ENCODE peak calls at places on chromosomes 16 and 17, in six cellular contexts. F is heart right ventricle, H is hepatocyte, E is MM.1S, Y is WTC11, U is ascending aorta. O is an unnamed sample.

GRCh38 chr17:2354311-2354710 is 17.0 kb downstream of the SGSM2 start:
- DNase-seq in F (no peak), H (no peak), E (no peak), Y (no peak), U (no peak), O (no peak)

GRCh38 chr17:7176870-7177209 is 2.3 kb downstream of the ASGR1 start:
- DNase-seq in F (no peak), H (peak; percentile 62), E (no peak), Y (peak; percentile 37), U (no peak), O (peak; percentile 18)

GRCh38 chr17:68314916-68315535 is 23.7 kb downstream of the ARSG start:
- DNase-seq in F (no peak), H (no peak), E (no peak), Y (no peak), U (no peak), O (no peak)

GRCh38 chr17:72110953-72111339 is 9.9 kb upstream of the SOX9 start:
- DNase-seq in F (no peak), H (no peak), E (no peak), Y (no peak), U (no peak), O (no peak)

GRCh38 chr17:81406117-81406953 is 11.1 kb downstream of the BAHCC1 start:
- DNase-seq in F (no peak), H (no peak), E (no peak), Y (no peak), U (no peak), O (no peak)

GRCh38 chr17:19771971-19772630 is 24.0 kb upstream of the ALDH3A1 start:
- DNase-seq in F (no peak), H (no peak), E (peak; percentile 37), Y (no peak), U (no peak), O (peak; percentile 11)

GRCh38 chr17:5238333-5238732 is 3.7 kb upstream of the SCIMP start:
- DNase-seq in F (no peak), H (no peak), E (no peak), Y (no peak), U (no peak), O (no peak)

GRCh38 chr17:5035356-5035755 is at the start of gene SLC52A1:
- DNase-seq in F (no peak), H (no peak), E (no peak), Y (peak; percentile 57), U (no peak), O (no peak)

GRCh38 chr16:23710504-23710903 is 2.5 kb downstream of the ERN2 start:
- DNase-seq in F (no peak), H (no peak), E (no peak), Y (no peak), U (no peak), O (no peak)

GRCh38 chr17:57785032-57785431 is 39.9 kb upstream of the CCDC182 start:
- DNase-seq in F (peak; percentile 67), H (peak; percentile 14), E (no peak), Y (no peak), U (no peak), O (no peak)

GRCh38 chr16:77660311-77660710 is 62.0 kb upstream of the NUDT7 start:
- DNase-seq in F (no peak), H (peak; percentile 73), E (no peak), Y (no peak), U (no peak), O (no peak)

GRCh38 chr16:75620326-75621169 is 2.5 kb downstream of the ADAT1 start:
- DNase-seq in F (no peak), H (no peak), E (no peak), Y (no peak), U (no peak), O (no peak)

GRCh38 chr16:24975428-24975889 is 39.7 kb downstream of the ARHGAP17 start:
- DNase-seq in F (no peak), H (peak; percentile 45), E (no peak), Y (no peak), U (no peak), O (peak; percentile 54)

GRCh38 chr17:18257747-18258355 is 687 bp downstream of the FLII start:
- DNase-seq in F (peak; percentile 75), H (peak; percentile 79), E (peak; percentile 56), Y (peak; percentile 69), U (peak; percentile 72), O (peak; percentile 83)

GRCh38 chr17:45284176-45285140 is 22.6 kb upstream of the SPATA32 start:
- DNase-seq in F (peak; percentile 67), H (no peak), E (peak; percentile 19), Y (peak; percentile 51), U (no peak), O (no peak)

GRCh38 chr17:4040784-4041183 is 76.5 kb upstream of the ATP2A3 start:
- DNase-seq in F (no peak), H (no peak), E (no peak), Y (no peak), U (no peak), O (no peak)

GRCh38 chr16:27460663-27461482 is 58.9 kb downstream of the IL21R start:
- DNase-seq in F (no peak), H (no peak), E (no peak), Y (no peak), U (no peak), O (no peak)

GRCh38 chr16:84048306-84048705 is 5.7 kb upstream of the SLC38A8 start:
- DNase-seq in F (no peak), H (peak; percentile 59), E (no peak), Y (peak; percentile 63), U (no peak), O (no peak)

GRCh38 chr17:42844761-42845555 is 578 bp downstream of the AOC2 start:
- DNase-seq in F (no peak), H (no peak), E (no peak), Y (no peak), U (no peak), O (no peak)

GRCh38 chr16:66551362-66551761 is 1.0 kb upstream of the CKLF start:
- DNase-seq in F (no peak), H (peak; percentile 37), E (peak; percentile 74), Y (peak; percentile 46), U (peak; percentile 33), O (peak; percentile 72)

GRCh38 chr17:55737976-55738501 is 12.8 kb upstream of the PCTP start:
- DNase-seq in F (no peak), H (no peak), E (no peak), Y (no peak), U (no peak), O (no peak)

GRCh38 chr16:59611556-59611955 is 877.4 kb upstream of the GOT2 start:
- DNase-seq in F (no peak), H (no peak), E (no peak), Y (no peak), U (no peak), O (no peak)

GRCh38 chr17:66487933-66488572 is 185.6 kb downstream of the PRKCA start:
- DNase-seq in F (no peak), H (peak; percentile 21), E (no peak), Y (no peak), U (no peak), O (no peak)

GRCh38 chr16:53945996-53946395 is 242.0 kb downstream of the FTO start:
- DNase-seq in F (no peak), H (peak; percentile 60), E (no peak), Y (no peak), U (no peak), O (peak; percentile 19)

GRCh38 chr16:35691057-35691456 is 2231.6 kb downstream of the TP53TG3F start:
- DNase-seq in F (no peak), H (no peak), E (no peak), Y (no peak), U (no peak), O (no peak)

DNA sequence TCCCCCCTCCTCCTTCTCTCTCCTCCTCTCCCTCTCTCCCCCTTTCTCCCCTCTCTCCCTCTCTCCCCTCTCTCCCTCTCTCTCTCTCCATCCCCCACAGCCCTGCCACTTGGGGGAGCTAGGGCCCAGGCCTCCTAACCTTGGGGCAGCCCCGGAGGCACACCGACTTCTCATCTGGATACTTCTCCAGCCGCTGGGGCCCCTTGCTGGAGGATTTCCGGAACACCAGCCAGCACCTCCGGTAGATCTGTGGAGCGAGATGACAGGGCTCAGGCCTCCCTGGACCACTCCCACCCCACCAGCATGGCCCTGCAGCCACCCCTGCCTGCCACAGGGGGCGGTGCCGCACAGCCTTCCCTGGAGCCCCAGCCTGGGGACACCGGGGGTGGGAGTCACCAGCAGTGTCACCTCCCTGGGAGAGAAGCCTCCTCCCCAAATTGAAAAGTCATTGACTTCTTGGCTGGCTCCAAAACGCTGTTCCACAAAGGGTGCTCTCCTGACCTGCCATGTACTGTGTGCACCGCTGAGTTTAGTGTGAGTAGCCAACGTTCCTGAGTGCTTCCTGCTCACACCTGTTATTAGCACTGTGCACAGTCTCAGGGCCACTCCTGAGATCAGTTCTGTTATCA is 10.5 kb downstream of the DOK4 start:
- DNase-seq in F (no peak), H (peak; percentile 78), E (peak; percentile 74), Y (peak; percentile 95), U (no peak), O (peak; percentile 85)
- TF ChIP-seq CTCF in F (peak; percentile 77), H (peak; percentile 60), E (peak; percentile 91), Y (peak; percentile 72), U (peak; percentile 20), O (peak; percentile 83)

GRCh38 chr17:74177018-74177450 is 26.4 kb upstream of the RPL38 start:
- DNase-seq in F (no peak), H (no peak), E (no peak), Y (no peak), U (no peak), O (no peak)
- TF ChIP-seq CTCF in F (no peak), H (no peak), E (no peak), Y (no peak), U (no peak), O (no peak)

GRCh38 chr17:78677303-78678219 is 100.4 kb upstream of the DNAH17 start:
- DNase-seq in F (no peak), H (no peak), E (no peak), Y (no peak), U (no peak), O (no peak)
- TF ChIP-seq CTCF in F (no peak), H (no peak), E (no peak), Y (no peak), U (no peak), O (no peak)

DNA sequence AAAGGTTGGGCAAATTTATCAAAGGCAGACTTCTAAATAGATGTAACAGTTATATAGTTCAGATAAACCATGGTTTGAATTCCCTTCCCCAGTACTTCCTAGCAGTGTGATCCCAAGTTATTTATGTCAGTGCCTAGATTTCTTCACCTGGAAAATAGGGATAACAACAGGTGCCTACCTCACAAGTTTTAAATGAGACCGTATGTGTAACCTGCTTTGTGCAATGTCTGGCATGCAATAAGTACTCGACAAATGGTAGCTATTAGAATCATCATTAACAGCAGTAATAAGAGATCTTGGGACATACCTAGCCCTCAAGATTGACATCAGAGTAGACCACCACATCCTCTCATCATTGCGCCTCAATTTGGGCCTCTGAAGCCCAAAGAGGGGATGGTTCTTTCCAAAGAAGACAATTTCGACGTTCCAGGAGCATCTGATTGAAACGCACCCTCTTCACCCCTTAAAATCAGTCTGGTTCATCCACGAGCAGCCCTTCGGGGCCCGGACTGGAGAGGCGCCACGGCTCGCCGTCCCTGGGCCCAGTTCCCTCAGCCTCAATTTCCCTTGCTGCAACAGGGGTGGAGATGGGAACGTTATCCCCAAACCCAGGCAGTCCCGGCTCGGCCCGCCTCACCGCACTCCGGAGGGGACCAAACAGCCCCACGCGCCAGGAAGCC is 541 bp downstream of the ACACA start:
- DNase-seq in F (no peak), H (no peak), E (no peak), Y (no peak), U (no peak), O (no peak)
- TF ChIP-seq CTCF in F (no peak), H (no peak), E (no peak), Y (no peak), U (no peak), O (no peak)

GRCh38 chr16:49696414-49697101 is 159.4 kb downstream of the ZNF423 start:
- DNase-seq in F (no peak), H (no peak), E (no peak), Y (peak; percentile 64), U (no peak), O (no peak)
- TF ChIP-seq CTCF in F (no peak), H (no peak), E (no peak), Y (no peak), U (no peak), O (no peak)